ENCODE peak calls at places on chromosomes 2 and 18, in nine cellular contexts. X is heart right ventricle, T is AG04449, N is GM10248, Z is uterus, Q is esophagus squamous epithelium, R is fibroblast of lung, L is fibroblast of the aortic adventitia, U is cardiac fibroblast. F is an unnamed sample.

GRCh38 chr18:40565805-40566509 is 1389.1 kb upstream of the PIK3C3 start:
- DNase-seq in X (no peak), T (no peak), N (no peak), Z (no peak), Q (no peak), R (no peak), L (no peak), U (no peak), F (no peak)

GRCh38 chr2:35298493-35298892 is 1057.1 kb upstream of the CRIM1 start:
- DNase-seq in X (no peak), T (no peak), N (no peak), Z (no peak), Q (no peak), R (peak), L (no peak), U (peak), F (peak)

GRCh38 chr2:239017491-239018098 is 169.7 kb downstream of the TWIST2 start:
- DNase-seq in X (no peak), T (no peak), N (no peak), Z (no peak), Q (no peak), R (no peak), L (no peak), U (no peak), F (no peak)

GRCh38 chr18:24924066-24924716 is 427.8 kb downstream of the ZNF521 start:
- DNase-seq in X (no peak), T (no peak), N (no peak), Z (no peak), Q (no peak), R (no peak), L (no peak), U (no peak), F (no peak)

GRCh38 chr2:46798998-46799698 is 116.5 kb downstream of the MCFD2 start:
- DNase-seq in X (no peak), T (no peak), N (peak), Z (no peak), Q (no peak), R (no peak), L (peak), U (no peak), F (peak)

GRCh38 chr2:9419558-9419957 is 3.8 kb downstream of the ITGB1BP1 start:
- DNase-seq in X (no peak), T (no peak), N (no peak), Z (no peak), Q (no peak), R (no peak), L (no peak), U (no peak), F (no peak)

GRCh38 chr2:104685591-104685990 is 168.3 kb upstream of the POU3F3 start:
- DNase-seq in X (no peak), T (no peak), N (no peak), Z (no peak), Q (no peak), R (no peak), L (no peak), U (no peak), F (no peak)

GRCh38 chr2:162153608-162154224 is 1.7 kb upstream of the GCG start:
- DNase-seq in X (no peak), T (no peak), N (peak), Z (peak), Q (no peak), R (peak), L (peak), U (peak), F (peak)

GRCh38 chr2:98378901-98379300 is 32.6 kb downstream of the CNGA3 start:
- DNase-seq in X (no peak), T (no peak), N (no peak), Z (no peak), Q (no peak), R (peak), L (peak), U (peak), F (peak)

GRCh38 chr2:69933839-69934613 is 19.1 kb downstream of the MXD1 start:
- DNase-seq in X (no peak), T (no peak), N (no peak), Z (no peak), Q (no peak), R (peak), L (peak), U (peak), F (peak)

GRCh38 chr18:66457245-66457644 is 146.6 kb downstream of the CDH19 start:
- DNase-seq in X (no peak), T (no peak), N (no peak), Z (no peak), Q (no peak), R (no peak), L (no peak), U (no peak), F (no peak)

GRCh38 chr2:173982918-173983317 is 17.7 kb upstream of the SP3 start:
- DNase-seq in X (peak), T (no peak), N (no peak), Z (peak), Q (no peak), R (peak), L (peak), U (peak), F (peak)

GRCh38 chr2:150625300-150625699 is 137.8 kb upstream of the RND3 start:
- DNase-seq in X (no peak), T (no peak), N (no peak), Z (no peak), Q (no peak), R (no peak), L (no peak), U (no peak), F (peak)

GRCh38 chr2:150621800-150622199 is 134.3 kb upstream of the RND3 start:
- DNase-seq in X (no peak), T (no peak), N (no peak), Z (no peak), Q (no peak), R (peak), L (peak), U (peak), F (peak)

GRCh38 chr2:150625741-150626140 is 138.3 kb upstream of the RND3 start:
- DNase-seq in X (no peak), T (no peak), N (no peak), Z (no peak), Q (no peak), R (no peak), L (no peak), U (no peak), F (no peak)

GRCh38 chr2:150626934-150627336 is 139.5 kb upstream of the RND3 start:
- DNase-seq in X (no peak), T (no peak), N (no peak), Z (no peak), Q (no peak), R (no peak), L (peak), U (peak), F (no peak)

GRCh38 chr2:150624001-150624401 is 136.5 kb upstream of the RND3 start:
- DNase-seq in X (no peak), T (no peak), N (no peak), Z (no peak), Q (no peak), R (no peak), L (peak), U (peak), F (no peak)
- TF ChIP-seq CTCF in X (no peak), T (no peak), N (no peak), Z (no peak), Q (no peak), R (no peak), L (no peak), U (no peak), F (no peak)

GRCh38 chr2:61144697-61145268 is 17.2 kb upstream of the C2orf74 start:
- DNase-seq in X (peak), T (peak), N (peak), Z (peak), Q (peak), R (peak), L (peak), U (peak), F (peak)
- TF ChIP-seq CTCF in X (no peak), T (no peak), N (no peak), Z (peak), Q (no peak), R (no peak), L (no peak), U (no peak), F (peak)

GRCh38 chr18:45165871-45166270 is 449.4 kb upstream of the SLC14A2 start:
- DNase-seq in X (no peak), T (no peak), N (no peak), Z (no peak), Q (no peak), R (no peak), L (no peak), U (no peak), F (no peak)
- TF ChIP-seq CTCF in X (no peak), T (no peak), N (no peak), Z (no peak), Q (no peak), R (no peak), L (no peak), U (no peak), F (no peak)

GRCh38 chr2:169693344-169693743 is 861 bp downstream of the CFAP210 start:
- DNase-seq in X (no peak), T (no peak), N (no peak), Z (no peak), Q (no peak), R (no peak), L (no peak), U (no peak), F (no peak)
- TF ChIP-seq CTCF in X (no peak), T (peak), N (peak), Z (no peak), Q (no peak), R (peak), L (no peak), U (no peak), F (peak)

GRCh38 chr2:231008131-231008530 is 12.2 kb downstream of the SPATA3 start:
- DNase-seq in X (no peak), T (no peak), N (no peak), Z (no peak), Q (no peak), R (no peak), L (no peak), U (no peak), F (no peak)
- TF ChIP-seq CTCF in X (no peak), T (no peak), N (no peak), Z (no peak), Q (no peak), R (no peak), L (no peak), U (no peak), F (no peak)

GRCh38 chr2:164913640-164914346 is 41.5 kb downstream of the SLC38A11 start:
- DNase-seq in X (no peak), T (no peak), N (no peak), Z (no peak), Q (no peak), R (peak), L (peak), U (peak), F (peak)
- TF ChIP-seq CTCF in X (peak), T (peak), N (no peak), Z (no peak), Q (peak), R (peak), L (peak), U (peak), F (peak)

F was measured in HFFc6.